ENCODE peak calls at places on chromosomes 2 and 18, in six cellular contexts. One of them, this sample, is unnamed.

GRCh38 chr18:29076645-29077044 is 899.7 kb upstream of the CDH2 start:
- DNase-seq in RWPE1: no peak
- DNase-seq in NCI-H748 treated with DMSO at 0.1 percent for 48 hours: no peak
- DNase-seq in endothelial cell: no peak
- DNase-seq in epithelial cell of esophagus: no peak
- DNase-seq in lower lobe of right lung: no peak
- DNase-seq in this sample: no peak

GRCh38 chr2:239278941-239279365 is 121.9 kb downstream of the HDAC4 start:
- DNase-seq in epithelial cell of esophagus: peak
- DNase-seq in RWPE1: no peak
- DNase-seq in NCI-H748 treated with DMSO at 0.1 percent for 48 hours: no peak
- DNase-seq in endothelial cell: no peak
- DNase-seq in lower lobe of right lung: no peak
- DNase-seq in this sample: no peak

GRCh38 chr2:187842978-187843847 is 289.0 kb upstream of the TFPI start:
- DNase-seq in epithelial cell of esophagus: peak
- DNase-seq in lower lobe of right lung: no peak
- DNase-seq in NCI-H748 treated with DMSO at 0.1 percent for 48 hours: peak
- DNase-seq in endothelial cell: peak
- DNase-seq in RWPE1: peak
- DNase-seq in this sample: peak

GRCh38 chr2:16179701-16180402 is 239.5 kb downstream of the MYCN start:
- DNase-seq in RWPE1: no peak
- DNase-seq in endothelial cell: peak
- DNase-seq in lower lobe of right lung: no peak
- DNase-seq in NCI-H748 treated with DMSO at 0.1 percent for 48 hours: no peak
- DNase-seq in epithelial cell of esophagus: peak
- DNase-seq in this sample: no peak

GRCh38 chr2:239308696-239309397 is 92.0 kb downstream of the HDAC4 start:
- DNase-seq in lower lobe of right lung: no peak
- DNase-seq in endothelial cell: no peak
- DNase-seq in epithelial cell of esophagus: no peak
- DNase-seq in RWPE1: no peak
- DNase-seq in NCI-H748 treated with DMSO at 0.1 percent for 48 hours: no peak
- DNase-seq in this sample: no peak

GRCh38 chr18:63889641-63890040 is 2.1 kb downstream of the SERPINB2 start:
- DNase-seq in epithelial cell of esophagus: no peak
- DNase-seq in lower lobe of right lung: no peak
- DNase-seq in RWPE1: no peak
- DNase-seq in endothelial cell: no peak
- DNase-seq in NCI-H748 treated with DMSO at 0.1 percent for 48 hours: no peak
- DNase-seq in this sample: peak

GRCh38 chr2:121377676-121378075 is 92.7 kb upstream of the TFCP2L1 start:
- DNase-seq in endothelial cell: no peak
- DNase-seq in epithelial cell of esophagus: no peak
- DNase-seq in lower lobe of right lung: no peak
- DNase-seq in RWPE1: no peak
- DNase-seq in NCI-H748 treated with DMSO at 0.1 percent for 48 hours: no peak
- DNase-seq in this sample: no peak

GRCh38 chr2:10560626-10561025 is 112.5 kb upstream of the ODC1 start:
- DNase-seq in lower lobe of right lung: no peak
- DNase-seq in NCI-H748 treated with DMSO at 0.1 percent for 48 hours: no peak
- DNase-seq in RWPE1: no peak
- DNase-seq in endothelial cell: no peak
- DNase-seq in epithelial cell of esophagus: no peak
- DNase-seq in this sample: no peak

GRCh38 chr2:16142383-16143361 is 202.3 kb downstream of the MYCN start:
- DNase-seq in NCI-H748 treated with DMSO at 0.1 percent for 48 hours: no peak
- DNase-seq in lower lobe of right lung: no peak
- DNase-seq in RWPE1: no peak
- DNase-seq in epithelial cell of esophagus: no peak
- DNase-seq in endothelial cell: no peak
- DNase-seq in this sample: no peak

GRCh38 chr2:158509928-158510797 is 53.4 kb downstream of the PKP4 start:
- DNase-seq in lower lobe of right lung: no peak
- DNase-seq in NCI-H748 treated with DMSO at 0.1 percent for 48 hours: no peak
- DNase-seq in RWPE1: no peak
- DNase-seq in endothelial cell: no peak
- DNase-seq in epithelial cell of esophagus: peak
- DNase-seq in this sample: peak

GRCh38 chr2:205865794-205866490 is 183.6 kb downstream of the NRP2 start:
- DNase-seq in epithelial cell of esophagus: peak
- DNase-seq in endothelial cell: no peak
- DNase-seq in NCI-H748 treated with DMSO at 0.1 percent for 48 hours: peak
- DNase-seq in lower lobe of right lung: no peak
- DNase-seq in RWPE1: no peak
- DNase-seq in this sample: no peak

GRCh38 chr18:4858378-4859127 is 338.5 kb downstream of the AKAIN1 start:
- DNase-seq in epithelial cell of esophagus: no peak
- DNase-seq in endothelial cell: no peak
- DNase-seq in RWPE1: no peak
- DNase-seq in NCI-H748 treated with DMSO at 0.1 percent for 48 hours: no peak
- DNase-seq in lower lobe of right lung: no peak
- DNase-seq in this sample: no peak

GRCh38 chr2:239762742-239763269 is 262.3 kb downstream of the NDUFA10 start:
- DNase-seq in endothelial cell: no peak
- DNase-seq in lower lobe of right lung: no peak
- DNase-seq in NCI-H748 treated with DMSO at 0.1 percent for 48 hours: no peak
- DNase-seq in epithelial cell of esophagus: no peak
- DNase-seq in RWPE1: no peak
- DNase-seq in this sample: no peak

GRCh38 chr18:43932140-43932539 is 654.9 kb upstream of the SYT4 start:
- DNase-seq in RWPE1: no peak
- DNase-seq in NCI-H748 treated with DMSO at 0.1 percent for 48 hours: peak
- DNase-seq in epithelial cell of esophagus: no peak
- DNase-seq in endothelial cell: no peak
- DNase-seq in lower lobe of right lung: no peak
- DNase-seq in this sample: no peak

GRCh38 chr18:30514059-30514458 is 528.5 kb downstream of the DSC3 start:
- DNase-seq in NCI-H748 treated with DMSO at 0.1 percent for 48 hours: no peak
- DNase-seq in endothelial cell: no peak
- DNase-seq in lower lobe of right lung: no peak
- DNase-seq in RWPE1: no peak
- DNase-seq in epithelial cell of esophagus: no peak
- DNase-seq in this sample: no peak

GRCh38 chr18:13378150-13378549 is 159.6 kb downstream of the LDLRAD4 start:
- DNase-seq in endothelial cell: no peak
- DNase-seq in NCI-H748 treated with DMSO at 0.1 percent for 48 hours: no peak
- DNase-seq in RWPE1: no peak
- DNase-seq in lower lobe of right lung: no peak
- DNase-seq in epithelial cell of esophagus: no peak
- DNase-seq in this sample: no peak

GRCh38 chr2:206259615-206260426 is 14.6 kb upstream of the ZDBF2 start:
- DNase-seq in epithelial cell of esophagus: no peak
- DNase-seq in NCI-H748 treated with DMSO at 0.1 percent for 48 hours: no peak
- DNase-seq in endothelial cell: no peak
- DNase-seq in lower lobe of right lung: no peak
- DNase-seq in RWPE1: no peak
- DNase-seq in this sample: no peak

GRCh38 chr2:62306751-62307468 is 111.0 kb downstream of the B3GNT2 start:
- DNase-seq in lower lobe of right lung: no peak
- DNase-seq in NCI-H748 treated with DMSO at 0.1 percent for 48 hours: peak
- DNase-seq in epithelial cell of esophagus: peak
- DNase-seq in endothelial cell: no peak
- DNase-seq in RWPE1: peak
- DNase-seq in this sample: peak

GRCh38 chr18:7021994-7022840 is 95.4 kb downstream of the LAMA1 start:
- DNase-seq in epithelial cell of esophagus: peak
- DNase-seq in RWPE1: peak
- DNase-seq in lower lobe of right lung: no peak
- DNase-seq in endothelial cell: peak
- DNase-seq in NCI-H748 treated with DMSO at 0.1 percent for 48 hours: peak
- DNase-seq in this sample: peak

GRCh38 chr2:7190587-7191320 is 273.5 kb downstream of the RNF144A start:
- DNase-seq in epithelial cell of esophagus: no peak
- DNase-seq in RWPE1: no peak
- DNase-seq in endothelial cell: no peak
- DNase-seq in lower lobe of right lung: no peak
- DNase-seq in NCI-H748 treated with DMSO at 0.1 percent for 48 hours: no peak
- DNase-seq in this sample: no peak

GRCh38 chr2:158810761-158811470 is 15.8 kb downstream of the DAPL1 start:
- DNase-seq in lower lobe of right lung: no peak
- DNase-seq in epithelial cell of esophagus: no peak
- DNase-seq in RWPE1: no peak
- DNase-seq in endothelial cell: no peak
- DNase-seq in NCI-H748 treated with DMSO at 0.1 percent for 48 hours: no peak
- DNase-seq in this sample: no peak

GRCh38 chr2:65396348-65397026 is 35.9 kb downstream of the SPRED2 start:
- DNase-seq in lower lobe of right lung: no peak
- DNase-seq in epithelial cell of esophagus: peak
- DNase-seq in endothelial cell: no peak
- DNase-seq in NCI-H748 treated with DMSO at 0.1 percent for 48 hours: no peak
- DNase-seq in RWPE1: no peak
- DNase-seq in this sample: peak

GRCh38 chr2:111209045-111209514 is 88.4 kb downstream of the BCL2L11 start:
- DNase-seq in endothelial cell: no peak
- DNase-seq in epithelial cell of esophagus: peak
- DNase-seq in NCI-H748 treated with DMSO at 0.1 percent for 48 hours: no peak
- DNase-seq in RWPE1: no peak
- DNase-seq in lower lobe of right lung: no peak
- DNase-seq in this sample: peak

GRCh38 chr18:77071711-77072292 is 60.8 kb downstream of the MBP start:
- DNase-seq in endothelial cell: no peak
- DNase-seq in epithelial cell of esophagus: peak
- DNase-seq in NCI-H748 treated with DMSO at 0.1 percent for 48 hours: no peak
- DNase-seq in RWPE1: no peak
- DNase-seq in lower lobe of right lung: no peak
- DNase-seq in this sample: peak

GRCh38 chr2:168439536-168439935 is 16.5 kb upstream of the CERS6 start:
- DNase-seq in lower lobe of right lung: no peak
- DNase-seq in epithelial cell of esophagus: peak
- DNase-seq in RWPE1: no peak
- DNase-seq in NCI-H748 treated with DMSO at 0.1 percent for 48 hours: no peak
- DNase-seq in endothelial cell: no peak
- DNase-seq in this sample: no peak

GRCh38 chr2:67514515-67514914 is 117.4 kb downstream of the ETAA1 start:
- DNase-seq in RWPE1: no peak
- DNase-seq in NCI-H748 treated with DMSO at 0.1 percent for 48 hours: no peak
- DNase-seq in lower lobe of right lung: no peak
- DNase-seq in epithelial cell of esophagus: peak
- DNase-seq in endothelial cell: no peak
- DNase-seq in this sample: no peak

GRCh38 chr2:185208261-185208660 is 530.3 kb upstream of the FSIP2 start:
- DNase-seq in lower lobe of right lung: no peak
- DNase-seq in NCI-H748 treated with DMSO at 0.1 percent for 48 hours: peak
- DNase-seq in endothelial cell: peak
- DNase-seq in RWPE1: peak
- DNase-seq in epithelial cell of esophagus: peak
- DNase-seq in this sample: peak

GRCh38 chr2:237438082-237438925 is 24.3 kb upstream of the COL6A3 start:
- DNase-seq in NCI-H748 treated with DMSO at 0.1 percent for 48 hours: peak
- DNase-seq in endothelial cell: no peak
- DNase-seq in lower lobe of right lung: no peak
- DNase-seq in epithelial cell of esophagus: peak
- DNase-seq in RWPE1: no peak
- DNase-seq in this sample: no peak

GRCh38 chr2:218884519-218884918 is 3.9 kb downstream of the WNT10A start:
- DNase-seq in NCI-H748 treated with DMSO at 0.1 percent for 48 hours: no peak
- DNase-seq in RWPE1: no peak
- DNase-seq in lower lobe of right lung: no peak
- DNase-seq in endothelial cell: no peak
- DNase-seq in epithelial cell of esophagus: no peak
- DNase-seq in this sample: no peak